ENCODE peak calls at places on chromosome 14, in nine cellular contexts. G is uterus; L is lung; W is lower lobe of right lung; X is ovary; S is hepatocyte; D is CD8-positive, alpha-beta T cell; Y is GM23338; T is left ventricle myocardium inferior. U is an unnamed sample.

GRCh38 chr14:97456958-97457357 is 659.8 kb downstream of the VRK1 start:
- DNase-seq in D (peak; percentile 50), W (no peak), G (no peak), S (peak; percentile 45), Y (no peak), L (no peak), T (no peak), X (no peak), U (no peak)

GRCh38 chr14:66369157-66369706 is 116.9 kb upstream of the CCDC196 start:
- DNase-seq in G (no peak), T (no peak), X (no peak), Y (no peak), L (no peak), W (no peak), D (no peak), S (peak; percentile 41), U (no peak)

GRCh38 chr14:59630281-59630963 is 53.8 kb upstream of the CCDC175 start:
- DNase-seq in G (no peak), Y (peak; percentile 76), T (no peak), X (no peak), S (peak; percentile 32), L (no peak), D (no peak), W (peak; percentile 41), U (peak; percentile 41)

GRCh38 chr14:23307687-23308644 is 1.3 kb downstream of the BCL2L2 start:
- DNase-seq in T (no peak), X (no peak), W (no peak), G (no peak), S (no peak), D (no peak), Y (no peak), L (no peak), U (no peak)

GRCh38 chr14:58428011-58428807 is 690 bp downstream of the KIAA0586 start:
- DNase-seq in D (no peak), L (no peak), W (no peak), S (peak; percentile 18), T (no peak), G (no peak), Y (peak; percentile 53), X (no peak), U (no peak)

GRCh38 chr14:59870277-59871165 is at the start of gene RTN1:
- DNase-seq in S (peak; percentile 63), G (peak; percentile 20), D (no peak), L (peak; percentile 61), X (no peak), Y (peak; percentile 85), W (peak; percentile 80), T (peak; percentile 51), U (peak; percentile 4)

GRCh38 chr14:75720828-75721227 is 59.8 kb downstream of the TTLL5 start:
- DNase-seq in G (peak; percentile 69), D (no peak), L (no peak), W (no peak), X (peak; percentile 35), S (peak; percentile 77), T (peak; percentile 55), Y (no peak), U (peak; percentile 60)

GRCh38 chr14:59236195-59236594 is 47.7 kb downstream of the DAAM1 start:
- DNase-seq in S (no peak), L (no peak), X (no peak), D (no peak), Y (no peak), G (peak; percentile 28), W (no peak), T (no peak), U (no peak)

GRCh38 chr14:81208489-81208888 is 12.3 kb downstream of the GTF2A1 start:
- DNase-seq in L (no peak), Y (no peak), W (peak; percentile 77), D (no peak), X (no peak), S (no peak), G (no peak), T (no peak), U (no peak)

GRCh38 chr14:26791117-26791806 is 193.4 kb upstream of the NOVA1 start:
- DNase-seq in G (no peak), L (no peak), X (no peak), S (no peak), Y (peak; percentile 49), T (no peak), D (no peak), W (no peak), U (no peak)

GRCh38 chr14:102584871-102585869 is 7.3 kb upstream of the RCOR1 start:
- DNase-seq in L (no peak), W (peak; percentile 40), X (no peak), G (no peak), Y (peak; percentile 88), T (no peak), S (peak; percentile 85), D (no peak), U (no peak)

GRCh38 chr14:79436325-79436724 is 775.0 kb downstream of the DIO2 start:
- DNase-seq in S (no peak), X (no peak), W (no peak), T (no peak), G (no peak), D (no peak), L (no peak), Y (no peak), U (no peak)

GRCh38 chr14:73176673-73177072 is 40.4 kb downstream of the PSEN1 start:
- DNase-seq in Y (no peak), D (no peak), G (no peak), W (no peak), S (no peak), T (no peak), X (no peak), L (no peak), U (no peak)

GRCh38 chr14:80215756-80216581 is 4.7 kb upstream of the DIO2 start:
- DNase-seq in X (no peak), S (peak; percentile 71), L (no peak), T (peak; percentile 41), G (no peak), D (no peak), Y (peak; percentile 19), W (no peak), U (no peak)

GRCh38 chr14:92794547-92794941 is 439 bp downstream of the GOLGA5 start:
- DNase-seq in X (no peak), T (peak; percentile 31), W (no peak), L (peak; percentile 31), S (peak; percentile 34), Y (peak; percentile 16), D (no peak), G (no peak), U (no peak)
- H3K27ac ChIP-seq in X (peak overlapping the region; percentile 72), T (peak overlapping the region; percentile 83), W (peak overlapping the region; percentile 91), L (peak overlapping the region; percentile 88), S (peak overlapping the region; percentile 91), Y (peak overlapping the region; percentile 78), D (peak overlapping the region; percentile 92), G (peak overlapping the region; percentile 85), U (peak overlapping the region; percentile 73)

GRCh38 chr14:90807060-90807459 is 9.2 kb downstream of the TTC7B start:
- DNase-seq in T (no peak), Y (no peak), L (no peak), W (no peak), S (no peak), X (no peak), G (no peak), D (no peak), U (no peak)

GRCh38 chr14:90805662-90806548 is 10.3 kb downstream of the TTC7B start:
- DNase-seq in X (no peak), Y (no peak), L (no peak), D (no peak), G (peak; percentile 46), W (no peak), S (no peak), T (peak; percentile 45), U (no peak)

GRCh38 chr14:90804292-90804671 is 11.9 kb downstream of the TTC7B start:
- DNase-seq in W (no peak), L (no peak), X (no peak), D (no peak), G (no peak), S (no peak), T (no peak), Y (no peak), U (no peak)

GRCh38 chr14:90804776-90805391 is 11.3 kb downstream of the TTC7B start:
- DNase-seq in L (no peak), D (no peak), T (no peak), Y (no peak), W (no peak), G (no peak), X (no peak), S (no peak), U (no peak)

GRCh38 chr14:90803249-90803648 is 13.0 kb downstream of the TTC7B start:
- DNase-seq in T (no peak), W (no peak), D (no peak), X (no peak), G (no peak), S (no peak), L (no peak), Y (no peak), U (no peak)
- H3K4me1 ChIP-seq in T (peaks cover 55% of the 10 kb centered on the region), W (peaks cover 29% of the 10 kb centered on the region), D (no peaks in the 10 kb centered on the region), X (peaks cover 6% of the 10 kb centered on the region), G (no peaks in the 10 kb centered on the region), S (no peaks in the 10 kb centered on the region), L (peaks cover 5% of the 10 kb centered on the region), Y (no peaks in the 10 kb centered on the region), U (peaks cover 33% of the 10 kb centered on the region)

DNA sequence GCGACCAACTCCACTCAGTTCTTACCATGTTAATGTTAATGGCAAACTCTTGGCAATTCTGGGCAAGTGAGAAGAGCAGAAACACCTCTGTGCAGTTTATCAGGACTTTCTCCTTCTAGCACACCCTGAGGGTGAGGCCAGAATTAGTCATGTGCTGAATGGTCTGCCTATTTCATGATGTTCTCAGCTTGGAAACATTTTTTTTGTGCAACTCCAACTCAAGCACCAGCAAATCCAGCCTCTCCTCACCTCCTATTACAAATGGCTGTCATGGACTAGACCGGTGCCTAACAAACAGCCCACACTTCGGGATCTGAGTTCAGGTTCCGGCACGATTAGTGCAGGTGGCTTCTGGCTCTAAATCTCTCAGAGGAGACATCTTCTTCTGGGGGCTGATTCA is 246.0 kb downstream of the ZFP36L1 start:
- DNase-seq in G (peak; percentile 50), D (no peak), T (no peak), L (no peak), W (no peak), X (peak; percentile 53), Y (no peak), S (no peak), U (no peak)
- H3K27ac ChIP-seq in G (peak overlapping the region; percentile 99), D (no peak overlapping the region), T (peak overlapping the region; percentile 97), L (peak overlapping the region; percentile 98), W (peak overlapping the region; percentile 86), X (peak overlapping the region; percentile 92), Y (no peak overlapping the region), S (peak overlapping the region; percentile 97), U (peak overlapping the region; percentile 96)

DNA sequence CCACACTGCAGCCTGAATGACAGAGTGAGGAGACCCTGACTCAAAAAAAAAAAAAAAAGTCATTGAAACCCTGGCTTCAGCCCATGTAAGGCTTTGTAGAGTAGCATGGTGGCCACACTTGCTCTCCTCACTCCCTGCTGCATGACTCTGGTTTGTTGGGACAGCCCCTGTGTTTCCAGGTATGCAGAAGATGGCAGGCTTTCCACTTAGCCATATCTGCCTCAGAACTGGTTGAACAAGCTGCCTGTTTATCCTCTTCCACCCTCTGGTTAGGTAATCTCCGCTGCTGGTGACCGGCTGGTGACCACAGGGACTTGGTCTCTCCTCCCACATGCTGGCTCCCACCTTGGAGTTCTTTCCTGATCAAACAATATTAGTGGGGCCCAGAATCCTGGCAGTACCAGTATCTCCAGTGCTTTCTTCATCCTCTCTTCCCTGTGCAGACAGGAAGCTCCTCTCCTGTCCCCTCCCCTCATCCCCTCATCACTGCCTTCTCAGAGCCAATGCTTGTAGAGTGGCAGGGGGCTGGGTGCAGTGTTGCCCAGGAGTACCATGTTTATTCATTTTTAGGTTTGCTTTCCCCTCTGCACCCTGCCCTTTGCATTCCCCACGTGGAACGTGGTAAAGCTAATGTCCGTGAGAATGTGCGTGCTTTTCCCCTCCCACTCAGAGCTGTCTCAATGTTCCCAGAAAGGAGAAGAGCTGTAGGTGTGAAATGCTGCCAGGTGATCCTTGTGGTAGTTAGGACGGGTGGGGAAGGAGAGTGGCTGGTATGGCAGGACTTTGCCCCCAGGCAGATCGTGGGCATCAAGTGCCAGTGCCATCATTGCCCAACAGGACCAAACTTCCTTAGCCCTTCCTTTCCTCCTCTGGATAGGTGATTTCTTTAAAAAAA is 11.3 kb downstream of the ABHD12B start:
- DNase-seq in X (no peak), D (no peak), T (no peak), W (no peak), S (no peak), Y (no peak), G (no peak), L (no peak), U (no peak)
- H3K4me1 ChIP-seq in X (no peaks in the 10 kb centered on the region), D (no peaks in the 10 kb centered on the region), T (no peaks in the 10 kb centered on the region), W (no peaks in the 10 kb centered on the region), S (no peaks in the 10 kb centered on the region), Y (peaks cover 29% of the 10 kb centered on the region), G (no peaks in the 10 kb centered on the region), L (no peaks in the 10 kb centered on the region), U (no peaks in the 10 kb centered on the region)